ENCODE peak calls at places on chromosome 22, in five cellular contexts. E, A, V, I and M are unnamed samples.

GRCh38 chr22:35524966-35525686 is 15.5 kb upstream of the RASD2 start:
- DNase-seq in A (no peak), E (no peak), I (no peak), V (no peak), M (no peak)

GRCh38 chr22:46072981-46073682 is 77.2 kb upstream of the PPARA start:
- DNase-seq in I (no peak), V (no peak), E (peak), A (no peak), M (no peak)

GRCh38 chr22:19878461-19879247 is 24.0 kb upstream of the GNB1L start:
- DNase-seq in E (peak), V (peak), I (no peak), A (no peak), M (peak)

GRCh38 chr22:35783943-35784614 is 66.4 kb downstream of the APOL5 start:
- DNase-seq in V (no peak), I (no peak), E (peak), A (no peak), M (no peak)

GRCh38 chr22:49677495-49677889 is 150.2 kb downstream of the BRD1 start:
- DNase-seq in E (no peak), I (no peak), V (peak), A (no peak), M (no peak)

GRCh38 chr22:35384973-35385588 is 4.2 kb downstream of the HMOX1 start:
- DNase-seq in A (no peak), E (no peak), V (no peak), I (no peak), M (no peak)

GRCh38 chr22:46536559-46537220 is 730 bp downstream of the CELSR1 start:
- DNase-seq in E (no peak), V (peak), A (no peak), I (no peak), M (no peak)

GRCh38 chr22:49724893-49725489 is 102.7 kb downstream of the BRD1 start:
- DNase-seq in I (peak), A (no peak), V (peak), E (peak), M (no peak)

GRCh38 chr22:44425356-44425755 is 72.7 kb downstream of the RTL6 start:
- DNase-seq in A (no peak), E (no peak), I (no peak), V (peak), M (no peak)

GRCh38 chr22:37462983-37463382 is 23.2 kb downstream of the MFNG start:
- DNase-seq in E (peak), A (no peak), I (no peak), V (no peak), M (no peak)

GRCh38 chr22:21856868-21857267 is 10.6 kb downstream of the MAPK1 start:
- DNase-seq in A (no peak), V (no peak), I (no peak), E (no peak), M (no peak)

GRCh38 chr22:25823276-25823675 is 81.3 kb downstream of the MYO18B start:
- DNase-seq in I (no peak), E (no peak), A (no peak), V (no peak), M (no peak)

GRCh38 chr22:48612077-48612995 is 1215.3 kb downstream of the BRD1 start:
- DNase-seq in E (no peak), I (no peak), V (no peak), A (no peak), M (no peak)

GRCh38 chr22:49119551-49119952 is 708.1 kb downstream of the BRD1 start:
- DNase-seq in A (no peak), V (no peak), I (no peak), E (no peak), M (no peak)

GRCh38 chr22:50302041-50302541 is 5.4 kb downstream of the PLXNB2 start:
- DNase-seq in I (no peak), E (no peak), V (no peak), A (no peak), M (no peak)

GRCh38 chr22:49975543-49976389 is 15.2 kb downstream of the PIM3 start:
- DNase-seq in A (no peak), E (no peak), I (peak), V (peak), M (no peak)

GRCh38 chr22:46054091-46054877 is 77.3 kb upstream of the WNT7B start:
- DNase-seq in I (no peak), V (peak), A (no peak), E (peak), M (peak)

GRCh38 chr22:22123118-22123959 is 121.2 kb upstream of the VPREB1 start:
- DNase-seq in E (no peak), I (no peak), A (no peak), V (no peak), M (no peak)